ENCODE peak calls at places on chromosome 9, in four cellular contexts. L is lower lobe of right lung, R is right atrium auricular region, J is RWPE2. E is an unnamed sample.
A peak's percentile ranks its signal among the peaks of the same experiment; 100 is the strongest.

GRCh38 chr9:94623253-94623652 is 16.1 kb downstream of the FBP1 start:
- DNase-seq in L (peak; percentile 60), R (no peak), J (no peak), E (peak; percentile 62)

GRCh38 chr9:92974161-92974661 is 26.9 kb downstream of the FGD3 start:
- DNase-seq in J (no peak), L (peak; percentile 61), R (no peak), E (peak; percentile 16)

GRCh38 chr9:13596383-13596970 is 317.0 kb upstream of the MPDZ start:
- DNase-seq in L (no peak), R (no peak), J (no peak), E (no peak)

GRCh38 chr9:134706522-134706921 is 64.9 kb downstream of the COL5A1 start:
- DNase-seq in L (no peak), R (no peak), J (no peak), E (no peak)

GRCh38 chr9:14813336-14814020 is 90.9 kb upstream of the CER1 start:
- DNase-seq in R (no peak), J (no peak), L (no peak), E (no peak)

GRCh38 chr9:37927611-37928551 is 24.0 kb upstream of the SLC25A51 start:
- DNase-seq in L (peak; percentile 15), J (no peak), R (no peak), E (no peak)

GRCh38 chr9:35487066-35487465 is 2.8 kb upstream of the RUSC2 start:
- DNase-seq in L (no peak), R (no peak), J (no peak), E (no peak)

GRCh38 chr9:38142201-38142600 is 73.2 kb upstream of the SHB start:
- DNase-seq in L (no peak), J (no peak), R (no peak), E (no peak)

GRCh38 chr9:31807574-31808256 is 576.7 kb upstream of the ACO1 start:
- DNase-seq in L (peak; percentile 28), J (no peak), R (no peak), E (no peak)

GRCh38 chr9:129567842-129568559 is 52.9 kb downstream of the C9orf50 start:
- DNase-seq in R (no peak), J (no peak), L (no peak), E (no peak)

GRCh38 chr9:13718539-13718938 is 439.0 kb upstream of the MPDZ start:
- DNase-seq in R (no peak), L (no peak), J (no peak), E (no peak)

GRCh38 chr9:109421034-109421700 is 76.9 kb downstream of the PTPN3 start:
- DNase-seq in R (no peak), J (no peak), L (no peak), E (no peak)

GRCh38 chr9:93662952-93663572 is 86.7 kb downstream of the PHF2 start:
- DNase-seq in R (no peak), L (no peak), J (peak; percentile 23), E (no peak)

GRCh38 chr9:69463497-69464068 is 138.6 kb downstream of the ENTREP1 start:
- DNase-seq in J (no peak), L (no peak), R (no peak), E (no peak)

GRCh38 chr9:18861599-18862546 is 171.1 kb downstream of the SAXO1 start:
- DNase-seq in L (no peak), J (no peak), R (peak; percentile 61), E (no peak)

GRCh38 chr9:124270504-124271335 is 13.0 kb downstream of the NEK6 start:
- DNase-seq in L (peak; percentile 84), R (no peak), J (no peak), E (no peak)

GRCh38 chr9:129311638-129312037 is 133.6 kb upstream of the IER5L start:
- DNase-seq in J (no peak), R (peak; percentile 7), L (peak; percentile 6), E (no peak)

GRCh38 chr9:115945009-115945431 is 208.6 kb upstream of the PAPPA start:
- DNase-seq in L (peak; percentile 45), R (no peak), J (no peak), E (no peak)

GRCh38 chr9:30382271-30382670 is 2002.2 kb upstream of the ACO1 start:
- DNase-seq in L (no peak), J (no peak), R (no peak), E (no peak)

GRCh38 chr9:76634356-76635054 is 129.7 kb upstream of the PCA3 start:
- DNase-seq in R (no peak), J (no peak), L (no peak), E (no peak)

GRCh38 chr9:72894342-72894741 is 58.5 kb downstream of the ALDH1A1 start:
- DNase-seq in R (no peak), L (no peak), J (no peak), E (no peak)

GRCh38 chr9:134570151-134570621 is 71.4 kb upstream of the COL5A1 start:
- DNase-seq in L (peak; percentile 15), R (peak; percentile 55), J (peak; percentile 26), E (no peak)

GRCh38 chr9:23215688-23216087 is 610.4 kb downstream of the ELAVL2 start:
- DNase-seq in J (no peak), L (no peak), R (no peak), E (no peak)

GRCh38 chr9:96040591-96041461 is 165.3 kb downstream of the ERCC6L2 start:
- DNase-seq in R (no peak), L (no peak), J (no peak), E (no peak)

GRCh38 chr9:96033896-96034295 is 158.4 kb downstream of the ERCC6L2 start:
- DNase-seq in L (no peak), J (no peak), R (no peak), E (no peak)

GRCh38 chr9:96038914-96039313 is 163.4 kb downstream of the ERCC6L2 start:
- DNase-seq in J (no peak), L (no peak), R (no peak), E (no peak)

GRCh38 chr9:96034553-96035122 is 159.1 kb downstream of the ERCC6L2 start:
- DNase-seq in L (no peak), R (no peak), J (no peak), E (no peak)

DNA sequence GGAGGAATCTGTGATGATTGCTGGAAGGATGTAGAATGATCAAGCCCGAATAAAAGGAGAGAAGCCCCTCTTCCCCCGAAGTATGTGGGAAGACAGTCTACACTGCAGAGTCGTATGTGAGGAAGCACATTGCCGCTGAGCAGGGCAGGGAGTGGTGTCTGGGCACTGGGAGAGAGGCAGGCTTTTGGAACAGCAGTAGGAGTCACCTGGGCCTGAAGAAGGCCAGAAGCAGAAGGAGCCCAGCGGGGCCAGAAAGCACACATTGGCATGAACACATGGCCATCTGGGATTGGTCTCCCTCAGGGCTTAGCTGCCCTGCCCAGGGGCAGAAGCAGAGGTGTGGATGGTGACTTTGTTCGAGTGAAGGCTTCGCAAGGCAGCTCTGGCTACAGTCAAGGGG is 162.8 kb downstream of the ERCC6L2 start:
- DNase-seq in L (no peak), J (no peak), R (no peak), E (no peak)
- H3K9me3 ChIP-seq in L (peaks cover 8% of the 10 kb centered on the region), J (no peaks in the 10 kb centered on the region), R (no peaks in the 10 kb centered on the region), E (peaks cover 11% of the 10 kb centered on the region)

GRCh38 chr9:127828262-127829031 is 25.8 kb downstream of the FPGS start:
- DNase-seq in J (no peak), R (peak; percentile 97), L (peak; percentile 84), E (peak; percentile 72)
- TF ChIP-seq CTCF in J (no peak), R (no peak), L (peak; percentile 21), E (no peak)

DNA sequence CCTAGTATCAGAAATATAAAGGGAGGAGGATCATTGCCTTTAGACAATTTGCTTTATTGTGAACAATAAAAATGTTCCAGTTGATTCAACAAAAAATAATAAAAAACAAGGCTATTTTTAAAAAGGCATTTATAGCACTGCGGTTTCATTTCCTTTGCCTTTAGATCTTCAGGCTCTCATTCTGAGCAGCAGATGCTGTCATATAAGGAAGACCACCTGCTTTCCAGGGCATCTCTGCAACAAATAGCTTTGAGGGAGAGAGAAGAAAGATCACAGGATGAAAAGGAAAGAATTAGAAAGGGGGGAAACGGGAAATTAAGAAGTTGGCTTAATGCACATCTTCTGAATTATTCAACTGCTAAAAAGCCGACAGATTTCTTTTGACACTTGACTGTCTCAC is 277.3 kb upstream of the SLC24A2 start:
- DNase-seq in L (no peak), R (no peak), J (no peak), E (no peak)
- H3K4me3 ChIP-seq in L (no peak overlapping the region), R (no peak overlapping the region), J (no peak overlapping the region), E (no peak overlapping the region)

GRCh38 chr9:122475717-122476116 is 2.0 kb downstream of the OR1J1 start:
- DNase-seq in R (no peak), J (no peak), L (no peak), E (no peak)
- H3K9me3 ChIP-seq in R (no peaks in the 10 kb centered on the region), J (no peaks in the 10 kb centered on the region), L (no peaks in the 10 kb centered on the region), E (no peaks in the 10 kb centered on the region)

GRCh38 chr9:122446819-122447484 is 30.8 kb downstream of the OR1J1 start:
- DNase-seq in R (no peak), J (no peak), L (no peak), E (no peak)

GRCh38 chr9:122445155-122445749 is 32.5 kb downstream of the OR1J1 start:
- DNase-seq in J (no peak), R (no peak), L (no peak), E (no peak)

GRCh38 chr9:122444366-122444765 is 33.4 kb downstream of the OR1J1 start:
- DNase-seq in J (no peak), L (no peak), R (peak; percentile 66), E (no peak)

DNA sequence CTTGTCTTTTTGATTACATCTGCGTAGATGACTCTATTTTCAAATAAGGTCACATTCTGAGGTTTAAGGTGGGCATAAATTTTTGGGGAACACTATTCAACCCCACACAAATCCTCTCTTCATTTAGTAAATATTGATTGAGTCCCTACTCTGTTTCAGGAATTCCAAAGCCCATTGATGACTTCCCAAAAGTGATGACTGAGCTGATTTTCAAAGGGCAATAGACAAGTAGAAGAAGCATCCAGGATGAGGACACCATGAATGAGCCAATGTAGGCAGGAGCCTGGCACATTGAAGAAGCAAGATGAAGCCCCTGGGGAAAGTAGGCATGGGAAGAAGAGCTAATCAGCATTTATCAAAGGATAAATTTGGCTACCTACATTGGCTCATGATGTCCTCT is 35.2 kb downstream of the OR1J1 start:
- DNase-seq in J (no peak), L (no peak), R (no peak), E (no peak)
- TF ChIP-seq CTCF in J (no peak), L (no peak), R (no peak), E (no peak)

GRCh38 chr9:137070906-137071275 is 534 bp upstream of the SAPCD2 start:
- DNase-seq in R (no peak), J (no peak), L (no peak), E (no peak)
- H3K4me3 ChIP-seq in R (peak overlapping the region; percentile 50), J (peak overlapping the region; percentile 90), L (peak overlapping the region; percentile 49), E (peak overlapping the region; percentile 24)

GRCh38 chr9:16611969-16612368 is 258.5 kb downstream of the BNC2 start:
- DNase-seq in L (no peak), J (no peak), R (no peak), E (no peak)

GRCh38 chr9:16611001-16611400 is 259.5 kb downstream of the BNC2 start:
- DNase-seq in L (no peak), J (no peak), R (no peak), E (no peak)

GRCh38 chr9:16608906-16609305 is 261.6 kb downstream of the BNC2 start:
- DNase-seq in J (no peak), R (no peak), L (no peak), E (no peak)

GRCh38 chr9:16612627-16613026 is 257.8 kb downstream of the BNC2 start:
- DNase-seq in J (no peak), L (no peak), R (no peak), E (no peak)

GRCh38 chr9:16610538-16610937 is 259.9 kb downstream of the BNC2 start:
- DNase-seq in L (no peak), R (no peak), J (no peak), E (no peak)
- H3K9me3 ChIP-seq in L (no peaks in the 10 kb centered on the region), R (no peaks in the 10 kb centered on the region), J (no peaks in the 10 kb centered on the region), E (no peaks in the 10 kb centered on the region)

E was measured in breast epithelium.